ENCODE peak calls at places on chromosome 3, in nine cellular contexts. X is T1000; D is Caco-2; Q is Panc1; J is NCI-H1105 treated with DMSO at 0.1 percent for 48 hours; L is stimulated activated CD8-positive, alpha-beta memory T cell treated with anti-CD3 and anti-CD28 coated beads, Interleukin-15, amount 100 ng/mL, for 48 hours; O is fibroblast of mammary gland; U is GM04503; N is occipital lobe. W is an unnamed sample.

GRCh38 chr3:53192608-53193007 is 31.6 kb downstream of the PRKCD start:
- DNase-seq in X (no peak), D (no peak), Q (no peak), J (no peak), L (no peak), O (no peak), U (no peak), N (no peak), W (no peak)

GRCh38 chr3:136862611-136862951 is 573 bp downstream of the NCK1 start:
- DNase-seq in X (no peak), D (peak), Q (no peak), J (peak), L (peak), O (peak), U (no peak), N (peak), W (no peak)

GRCh38 chr3:170043506-170043905 is 5.7 kb downstream of the GPR160 start:
- DNase-seq in X (no peak), D (no peak), Q (no peak), J (no peak), L (no peak), O (no peak), U (no peak), N (no peak), W (no peak)

GRCh38 chr3:170836491-170836890 is 33.5 kb downstream of the RPL22L1 start:
- DNase-seq in X (no peak), D (no peak), Q (no peak), J (no peak), L (no peak), O (no peak), U (no peak), N (no peak), W (no peak)

GRCh38 chr3:11118181-11118682 is 36.1 kb upstream of the HRH1 start:
- DNase-seq in X (peak), D (no peak), Q (no peak), J (no peak), L (no peak), O (peak), U (peak), N (no peak), W (no peak)

GRCh38 chr3:103968131-103968530 is 1398.6 kb upstream of the ALCAM start:
- DNase-seq in X (no peak), D (no peak), Q (no peak), J (no peak), L (no peak), O (no peak), U (no peak), N (no peak), W (no peak)

GRCh38 chr3:190038050-190038631 is 82.6 kb downstream of the P3H2 start:
- DNase-seq in X (no peak), D (peak), Q (no peak), J (peak), L (no peak), O (peak), U (no peak), N (no peak), W (no peak)

GRCh38 chr3:106629215-106629832 is 747.9 kb upstream of the CCDC54 start:
- DNase-seq in X (no peak), D (no peak), Q (no peak), J (no peak), L (no peak), O (no peak), U (no peak), N (no peak), W (no peak)

GRCh38 chr3:155024006-155024638 is 56.0 kb upstream of the MME start:
- DNase-seq in X (no peak), D (no peak), Q (no peak), J (no peak), L (no peak), O (no peak), U (no peak), N (no peak), W (no peak)

GRCh38 chr3:22319446-22319845 is 568.4 kb upstream of the ZNF385D start:
- DNase-seq in X (no peak), D (no peak), Q (no peak), J (no peak), L (no peak), O (peak), U (no peak), N (no peak), W (no peak)

GRCh38 chr3:39051649-39052557 is at the start of the genes SCN11A and WDR48:
- DNase-seq in X (peak), D (peak), Q (peak), J (peak), L (peak), O (peak), U (peak), N (peak), W (peak)

W was measured in dorsolateral prefrontal cortex.